ENCODE peak calls at places on chromosomes 1 and 21, in nine cellular contexts. T is ecto neural progenitor cell; Q is HFFc6; X is stimulated activated CD4-positive, alpha-beta T cell treated with anti-CD3 and anti-CD28 coated beads, Interleukin-2, amount 100 ng/mL, for 4 hours; V is omental fat pad; O is RPMI7951; R is cerebellum; H is G401; Z is NCI-H524. G is an unnamed sample.
A peak's percentile ranks its signal among the peaks of the same experiment; 100 is the strongest.

GRCh38 chr1:52633291-52633754 is 355 bp downstream of the SHISAL2A start:
- DNase-seq in T (no peak), Q (no peak), X (no peak), V (no peak), O (no peak), R (no peak), H (no peak), Z (peak; percentile 32), G (peak; percentile 23)

GRCh38 chr1:28144203-28145135 is 32.0 kb downstream of the PTAFR start:
- DNase-seq in T (no peak), Q (peak; percentile 65), X (no peak), V (no peak), O (peak; percentile 75), R (no peak), H (no peak), Z (no peak), G (no peak)

GRCh38 chr1:205447457-205448415 is 8.1 kb downstream of the BLACAT1 start:
- DNase-seq in T (peak; percentile 72), Q (no peak), X (no peak), V (no peak), O (peak; percentile 23), R (no peak), H (peak; percentile 33), Z (no peak), G (no peak)

GRCh38 chr1:80064524-80064923 is 1058.0 kb upstream of the ADGRL4 start:
- DNase-seq in T (no peak), Q (no peak), X (no peak), V (no peak), O (no peak), R (no peak), H (no peak), Z (no peak), G (no peak)

GRCh38 chr1:31726715-31727114 is 22.9 kb upstream of the COL16A1 start:
- DNase-seq in T (no peak), Q (no peak), X (no peak), V (no peak), O (no peak), R (no peak), H (no peak), Z (no peak), G (no peak)

GRCh38 chr1:222928212-222928611 is 113.4 kb downstream of the DISP1 start:
- DNase-seq in T (peak; percentile 82), Q (peak; percentile 42), X (no peak), V (peak; percentile 32), O (peak; percentile 72), R (no peak), H (peak; percentile 38), Z (peak; percentile 87), G (no peak)

GRCh38 chr1:184028854-184029623 is 8.5 kb downstream of the COLGALT2 start:
- DNase-seq in T (no peak), Q (no peak), X (no peak), V (no peak), O (peak; percentile 56), R (no peak), H (no peak), Z (peak; percentile 51), G (no peak)

GRCh38 chr1:22096036-22096435 is 43.5 kb downstream of the CDC42 start:
- DNase-seq in T (no peak), Q (no peak), X (no peak), V (no peak), O (no peak), R (no peak), H (no peak), Z (no peak), G (no peak)

GRCh38 chr1:181416268-181416855 is 67.0 kb upstream of the CACNA1E start:
- DNase-seq in T (no peak), Q (no peak), X (no peak), V (no peak), O (no peak), R (no peak), H (no peak), Z (no peak), G (no peak)

GRCh38 chr21:46002841-46003574 is 21.4 kb downstream of the COL6A1 start:
- DNase-seq in T (peak; percentile 35), Q (no peak), X (no peak), V (no peak), O (no peak), R (no peak), H (no peak), Z (no peak), G (peak; percentile 8)

GRCh38 chr1:110235839-110236682 is 25.9 kb downstream of the KCNC4 start:
- DNase-seq in T (no peak), Q (peak; percentile 98), X (no peak), V (no peak), O (peak; percentile 87), R (no peak), H (no peak), Z (no peak), G (no peak)

GRCh38 chr1:170590921-170591705 is 59.1 kb downstream of the GORAB start:
- DNase-seq in T (no peak), Q (no peak), X (no peak), V (no peak), O (no peak), R (no peak), H (peak; percentile 32), Z (peak; percentile 53), G (no peak)

G was measured in T-helper 1 cell.